ENCODE peak calls at places on chromosomes 6 and 20, in five cellular contexts. X, L, D, W and U are unnamed samples.

GRCh38 chr6:23316131-23316530 is 746.8 kb downstream of the HDGFL1 start:
- DNase-seq in X (no peak), L (no peak), D (no peak), W (no peak), U (no peak)

GRCh38 chr6:24664049-24664987 is 2.4 kb downstream of the TDP2 start:
- DNase-seq in W (no peak), D (no peak), L (no peak), X (no peak), U (no peak)

GRCh38 chr6:159197251-159197650 is 28.1 kb downstream of the FNDC1 start:
- DNase-seq in X (no peak), W (no peak), D (no peak), L (no peak), U (no peak)

GRCh38 chr6:17349437-17349836 is 44.0 kb upstream of the CAP2 start:
- DNase-seq in X (no peak), W (no peak), L (no peak), D (no peak), U (no peak)

GRCh38 chr6:1622220-1622841 is 12.6 kb downstream of the FOXC1 start:
- DNase-seq in W (no peak), L (no peak), X (no peak), D (no peak), U (peak)

GRCh38 chr6:131948692-131949614 is 2.2 kb downstream of the CCN2 start:
- DNase-seq in D (peak), X (no peak), W (no peak), L (no peak), U (no peak)

GRCh38 chr20:49852522-49853055 is 40.0 kb downstream of the SLC9A8 start:
- DNase-seq in X (no peak), W (no peak), D (no peak), L (no peak), U (no peak)

GRCh38 chr20:63934271-63935068 is 21.7 kb downstream of the UCKL1 start:
- DNase-seq in X (no peak), D (no peak), W (no peak), L (no peak), U (no peak)

GRCh38 chr6:131281471-131282270 is 146.4 kb downstream of the AKAP7 start:
- DNase-seq in D (no peak), X (no peak), L (peak), W (peak), U (no peak)